ENCODE peak calls at places on chromosomes 12 and 14, in eight cellular contexts. One of them, this sample, is unnamed.
A peak's percentile ranks its signal among the peaks of the same experiment; 100 is the strongest.

GRCh38 chr12:78101946-78102635 is 271.4 kb downstream of the NAV3 start:
- DNase-seq in stimulated activated CD4-positive, alpha-beta T cell treated with anti-CD3 and anti-CD28 coated beads, TNF-alpha, amount 100 ng/mL, for 1 hour: no peak
- DNase-seq in activated B cell treated with CpG ODN at 0.5 μM for 24 hours: no peak
- DNase-seq in iPS-NIHi11: no peak
- DNase-seq in uterus: no peak
- DNase-seq in D341Med: no peak
- DNase-seq in AG04450: no peak
- DNase-seq in WTC11: peak; percentile 22
- DNase-seq in this sample: no peak

GRCh38 chr12:10374624-10375018 is 15.2 kb downstream of the KLRK1 start:
- DNase-seq in AG04450: no peak
- DNase-seq in WTC11: no peak
- DNase-seq in stimulated activated CD4-positive, alpha-beta T cell treated with anti-CD3 and anti-CD28 coated beads, TNF-alpha, amount 100 ng/mL, for 1 hour: no peak
- DNase-seq in iPS-NIHi11: no peak
- DNase-seq in uterus: no peak
- DNase-seq in activated B cell treated with CpG ODN at 0.5 μM for 24 hours: no peak
- DNase-seq in D341Med: no peak
- DNase-seq in this sample: no peak

GRCh38 chr12:113368331-113368730 is 9.9 kb downstream of the PLBD2 start:
- DNase-seq in AG04450: no peak
- DNase-seq in stimulated activated CD4-positive, alpha-beta T cell treated with anti-CD3 and anti-CD28 coated beads, TNF-alpha, amount 100 ng/mL, for 1 hour: no peak
- DNase-seq in activated B cell treated with CpG ODN at 0.5 μM for 24 hours: no peak
- DNase-seq in D341Med: no peak
- DNase-seq in uterus: no peak
- DNase-seq in iPS-NIHi11: no peak
- DNase-seq in WTC11: no peak
- DNase-seq in this sample: no peak

GRCh38 chr12:119006749-119007148 is 25.4 kb downstream of the SRRM4 start:
- DNase-seq in D341Med: peak; percentile 90
- DNase-seq in iPS-NIHi11: peak; percentile 55
- DNase-seq in AG04450: no peak
- DNase-seq in WTC11: no peak
- DNase-seq in stimulated activated CD4-positive, alpha-beta T cell treated with anti-CD3 and anti-CD28 coated beads, TNF-alpha, amount 100 ng/mL, for 1 hour: no peak
- DNase-seq in uterus: no peak
- DNase-seq in activated B cell treated with CpG ODN at 0.5 μM for 24 hours: no peak
- DNase-seq in this sample: no peak

GRCh38 chr14:25537846-25538455 is 488.0 kb upstream of the STXBP6 start:
- DNase-seq in stimulated activated CD4-positive, alpha-beta T cell treated with anti-CD3 and anti-CD28 coated beads, TNF-alpha, amount 100 ng/mL, for 1 hour: no peak
- DNase-seq in iPS-NIHi11: peak; percentile 68
- DNase-seq in AG04450: no peak
- DNase-seq in D341Med: peak; percentile 60
- DNase-seq in uterus: no peak
- DNase-seq in activated B cell treated with CpG ODN at 0.5 μM for 24 hours: no peak
- DNase-seq in WTC11: peak; percentile 75
- DNase-seq in this sample: no peak

GRCh38 chr14:31843361-31844091 is 233.6 kb upstream of the ARHGAP5 start:
- DNase-seq in AG04450: no peak
- DNase-seq in uterus: no peak
- DNase-seq in D341Med: no peak
- DNase-seq in stimulated activated CD4-positive, alpha-beta T cell treated with anti-CD3 and anti-CD28 coated beads, TNF-alpha, amount 100 ng/mL, for 1 hour: no peak
- DNase-seq in activated B cell treated with CpG ODN at 0.5 μM for 24 hours: no peak
- DNase-seq in iPS-NIHi11: no peak
- DNase-seq in WTC11: no peak
- DNase-seq in this sample: no peak

GRCh38 chr14:56482306-56482705 is 97.3 kb upstream of the TMEM260 start:
- DNase-seq in AG04450: no peak
- DNase-seq in activated B cell treated with CpG ODN at 0.5 μM for 24 hours: no peak
- DNase-seq in WTC11: peak; percentile 58
- DNase-seq in stimulated activated CD4-positive, alpha-beta T cell treated with anti-CD3 and anti-CD28 coated beads, TNF-alpha, amount 100 ng/mL, for 1 hour: no peak
- DNase-seq in uterus: no peak
- DNase-seq in iPS-NIHi11: peak; percentile 59
- DNase-seq in D341Med: peak; percentile 71
- DNase-seq in this sample: no peak

GRCh38 chr12:24921251-24922038 is 27.5 kb downstream of the BCAT1 start:
- DNase-seq in WTC11: no peak
- DNase-seq in iPS-NIHi11: no peak
- DNase-seq in D341Med: no peak
- DNase-seq in uterus: no peak
- DNase-seq in activated B cell treated with CpG ODN at 0.5 μM for 24 hours: no peak
- DNase-seq in AG04450: no peak
- DNase-seq in stimulated activated CD4-positive, alpha-beta T cell treated with anti-CD3 and anti-CD28 coated beads, TNF-alpha, amount 100 ng/mL, for 1 hour: no peak
- DNase-seq in this sample: no peak

GRCh38 chr14:71701990-71702389 is 230.2 kb upstream of the RGS6 start:
- DNase-seq in activated B cell treated with CpG ODN at 0.5 μM for 24 hours: no peak
- DNase-seq in iPS-NIHi11: no peak
- DNase-seq in AG04450: peak; percentile 87
- DNase-seq in uterus: no peak
- DNase-seq in D341Med: no peak
- DNase-seq in WTC11: no peak
- DNase-seq in stimulated activated CD4-positive, alpha-beta T cell treated with anti-CD3 and anti-CD28 coated beads, TNF-alpha, amount 100 ng/mL, for 1 hour: no peak
- DNase-seq in this sample: no peak

GRCh38 chr12:107684990-107685359 is 624 bp upstream of the PWP1 start:
- DNase-seq in activated B cell treated with CpG ODN at 0.5 μM for 24 hours: no peak
- DNase-seq in D341Med: no peak
- DNase-seq in uterus: no peak
- DNase-seq in WTC11: no peak
- DNase-seq in iPS-NIHi11: peak; percentile 54
- DNase-seq in stimulated activated CD4-positive, alpha-beta T cell treated with anti-CD3 and anti-CD28 coated beads, TNF-alpha, amount 100 ng/mL, for 1 hour: no peak
- DNase-seq in AG04450: no peak
- DNase-seq in this sample: no peak

GRCh38 chr12:117098361-117099217 is 627 bp downstream of the TESC start:
- DNase-seq in WTC11: peak; percentile 46
- DNase-seq in AG04450: no peak
- DNase-seq in stimulated activated CD4-positive, alpha-beta T cell treated with anti-CD3 and anti-CD28 coated beads, TNF-alpha, amount 100 ng/mL, for 1 hour: peak; percentile 10
- DNase-seq in D341Med: peak; percentile 55
- DNase-seq in iPS-NIHi11: peak; percentile 76
- DNase-seq in uterus: no peak
- DNase-seq in activated B cell treated with CpG ODN at 0.5 μM for 24 hours: peak; percentile 29
- DNase-seq in this sample: no peak

GRCh38 chr12:69157023-69157655 is 82.2 kb upstream of the CPSF6 start:
- DNase-seq in uterus: peak; percentile 60
- DNase-seq in AG04450: peak; percentile 48
- DNase-seq in D341Med: peak; percentile 87
- DNase-seq in WTC11: peak; percentile 95
- DNase-seq in iPS-NIHi11: peak; percentile 87
- DNase-seq in stimulated activated CD4-positive, alpha-beta T cell treated with anti-CD3 and anti-CD28 coated beads, TNF-alpha, amount 100 ng/mL, for 1 hour: peak; percentile 90
- DNase-seq in activated B cell treated with CpG ODN at 0.5 μM for 24 hours: peak; percentile 83
- DNase-seq in this sample: peak; percentile 78

GRCh38 chr14:64510825-64511679 is 6.5 kb downstream of the ZBTB1 start:
- DNase-seq in WTC11: peak; percentile 63
- DNase-seq in AG04450: peak; percentile 34
- DNase-seq in activated B cell treated with CpG ODN at 0.5 μM for 24 hours: no peak
- DNase-seq in D341Med: peak; percentile 58
- DNase-seq in iPS-NIHi11: peak; percentile 47
- DNase-seq in uterus: peak; percentile 74
- DNase-seq in stimulated activated CD4-positive, alpha-beta T cell treated with anti-CD3 and anti-CD28 coated beads, TNF-alpha, amount 100 ng/mL, for 1 hour: peak; percentile 31
- DNase-seq in this sample: no peak

GRCh38 chr14:59274991-59275391 is 86.5 kb downstream of the DAAM1 start:
- DNase-seq in iPS-NIHi11: peak; percentile 26
- DNase-seq in stimulated activated CD4-positive, alpha-beta T cell treated with anti-CD3 and anti-CD28 coated beads, TNF-alpha, amount 100 ng/mL, for 1 hour: no peak
- DNase-seq in AG04450: no peak
- DNase-seq in activated B cell treated with CpG ODN at 0.5 μM for 24 hours: no peak
- DNase-seq in uterus: no peak
- DNase-seq in WTC11: no peak
- DNase-seq in D341Med: peak; percentile 73
- DNase-seq in this sample: no peak

GRCh38 chr14:88075298-88075981 is 70.5 kb downstream of the GPR65 start:
- DNase-seq in AG04450: no peak
- DNase-seq in D341Med: no peak
- DNase-seq in uterus: no peak
- DNase-seq in WTC11: no peak
- DNase-seq in activated B cell treated with CpG ODN at 0.5 μM for 24 hours: no peak
- DNase-seq in iPS-NIHi11: no peak
- DNase-seq in stimulated activated CD4-positive, alpha-beta T cell treated with anti-CD3 and anti-CD28 coated beads, TNF-alpha, amount 100 ng/mL, for 1 hour: no peak
- DNase-seq in this sample: no peak

GRCh38 chr14:34713681-34714319 is 593 bp downstream of the CFL2 start:
- DNase-seq in WTC11: no peak
- DNase-seq in stimulated activated CD4-positive, alpha-beta T cell treated with anti-CD3 and anti-CD28 coated beads, TNF-alpha, amount 100 ng/mL, for 1 hour: peak; percentile 31
- DNase-seq in AG04450: no peak
- DNase-seq in D341Med: no peak
- DNase-seq in activated B cell treated with CpG ODN at 0.5 μM for 24 hours: no peak
- DNase-seq in iPS-NIHi11: peak; percentile 11
- DNase-seq in uterus: peak; percentile 61
- DNase-seq in this sample: no peak

GRCh38 chr12:122454250-122454721 is 31.8 kb upstream of the CLIP1 start:
- DNase-seq in iPS-NIHi11: no peak
- DNase-seq in stimulated activated CD4-positive, alpha-beta T cell treated with anti-CD3 and anti-CD28 coated beads, TNF-alpha, amount 100 ng/mL, for 1 hour: no peak
- DNase-seq in D341Med: no peak
- DNase-seq in WTC11: no peak
- DNase-seq in activated B cell treated with CpG ODN at 0.5 μM for 24 hours: no peak
- DNase-seq in AG04450: no peak
- DNase-seq in uterus: no peak
- DNase-seq in this sample: no peak